ENCODE peak calls at places on chromosomes 4 and X, in eight cellular contexts. A is fibroblast of villous mesenchyme; V is body of pancreas; R is HFFc6; F is CD8-positive, alpha-beta T cell; W is dorsolateral prefrontal cortex; X is heart left ventricle; J is astrocyte of the spinal cord. O is an unnamed sample.

GRCh38 chr4:74364649-74365491 is at the start of gene EREG:
- DNase-seq in A (peak; percentile 20), V (peak; percentile 11), R (peak; percentile 86), F (peak; percentile 28), W (no peak), X (peak; percentile 35), J (peak; percentile 50), O (peak; percentile 65)

GRCh38 chrX:38060331-38060878 is 54.1 kb downstream of the SYTL5 start:
- DNase-seq in A (no peak), V (no peak), R (no peak), F (no peak), W (no peak), X (no peak), J (peak; percentile 38), O (no peak)

GRCh38 chr4:8838911-8839431 is 32.7 kb downstream of the HMX1 start:
- DNase-seq in A (no peak), V (peak; percentile 8), R (no peak), F (no peak), W (peak; percentile 31), X (no peak), J (no peak), O (peak; percentile 31)

GRCh38 chr4:101418055-101418454 is 70.7 kb upstream of the PPP3CA start:
- DNase-seq in A (no peak), V (no peak), R (no peak), F (peak; percentile 73), W (no peak), X (no peak), J (peak; percentile 55), O (no peak)

GRCh38 chr4:180617203-180617602 is 1626.0 kb upstream of the TENM3 start:
- DNase-seq in A (no peak), V (no peak), R (no peak), F (no peak), W (no peak), X (no peak), J (peak; percentile 13), O (no peak)

GRCh38 chr4:149987777-149988410 is 90.4 kb upstream of the DCLK2 start:
- DNase-seq in A (peak; percentile 40), V (no peak), R (no peak), F (no peak), W (no peak), X (no peak), J (no peak), O (no peak)

GRCh38 chr4:26204249-26204825 is 116.5 kb upstream of the RBPJ start:
- DNase-seq in A (no peak), V (peak; percentile 11), R (no peak), F (no peak), W (no peak), X (no peak), J (no peak), O (no peak)

GRCh38 chr4:140223056-140223810 is 69.2 kb upstream of the MAML3 start:
- DNase-seq in A (peak; percentile 51), V (no peak), R (peak; percentile 55), F (no peak), W (no peak), X (no peak), J (peak; percentile 47), O (no peak)

GRCh38 chr4:150493846-150494245 is 88.1 kb upstream of the MAB21L2 start:
- DNase-seq in A (no peak), V (no peak), R (no peak), F (no peak), W (no peak), X (no peak), J (no peak), O (no peak)

GRCh38 chr4:26861434-26862186 is 969 bp downstream of the STIM2 start:
- DNase-seq in A (peak; percentile 68), V (peak; percentile 62), R (peak; percentile 48), F (peak; percentile 87), W (peak; percentile 76), X (peak; percentile 78), J (peak; percentile 69), O (peak; percentile 84)

GRCh38 chr4:24973471-24974251 is 57.1 kb downstream of the LGI2 start:
- DNase-seq in A (peak; percentile 35), V (no peak), R (peak; percentile 69), F (no peak), W (no peak), X (peak; percentile 63), J (no peak), O (peak; percentile 66)

GRCh38 chr4:180292339-180292738 is 1950.9 kb upstream of the TENM3 start:
- DNase-seq in A (no peak), V (no peak), R (no peak), F (no peak), W (no peak), X (no peak), J (no peak), O (no peak)

GRCh38 chrX:19893722-19894121 is 6.3 kb upstream of the SH3KBP1 start:
- DNase-seq in A (peak; percentile 30), V (no peak), R (peak; percentile 47), F (no peak), W (no peak), X (no peak), J (peak; percentile 61), O (no peak)

GRCh38 chr4:178205826-178206225 is 763.6 kb upstream of the AGA start:
- DNase-seq in A (no peak), V (no peak), R (no peak), F (no peak), W (no peak), X (no peak), J (no peak), O (no peak)

GRCh38 chr4:109298279-109299010 is 4.0 kb downstream of the COL25A1 start:
- DNase-seq in A (peak; percentile 4), V (no peak), R (no peak), F (no peak), W (no peak), X (no peak), J (peak; percentile 23), O (no peak)

GRCh38 chrX:64427787-64428186 is 32.5 kb upstream of the MTMR8 start:
- DNase-seq in A (no peak), V (no peak), R (no peak), F (no peak), W (no peak), X (no peak), J (no peak), O (no peak)

GRCh38 chr4:147899512-147899911 is 167.6 kb downstream of the ARHGAP10 start:
- DNase-seq in A (peak; percentile 60), V (no peak), R (no peak), F (no peak), W (no peak), X (no peak), J (no peak), O (no peak)

GRCh38 chr4:3369781-3370660 is 71.7 kb upstream of the HGFAC start:
- DNase-seq in A (peak; percentile 86), V (no peak), R (peak; percentile 95), F (peak; percentile 41), W (no peak), X (no peak), J (peak; percentile 89), O (no peak)
- TF ChIP-seq CTCF in A (no peak), V (no peak), R (peak; percentile 7), F (no peak), W (no peak), X (no peak), J (no peak), O (no peak)

GRCh38 chr4:40843696-40844095 is 93.9 kb downstream of the NSUN7 start:
- DNase-seq in A (no peak), V (no peak), R (no peak), F (no peak), W (no peak), X (no peak), J (no peak), O (no peak)
- TF ChIP-seq CTCF in A (peak; percentile 13), V (no peak), R (peak; percentile 30), F (no peak), W (no peak), X (no peak), J (peak; percentile 10), O (no peak)

GRCh38 chr4:5720980-5721379 is 10.0 kb downstream of the EVC start:
- DNase-seq in A (no peak), V (no peak), R (no peak), F (no peak), W (no peak), X (no peak), J (no peak), O (no peak)

GRCh38 chr4:5718411-5718810 is 7.4 kb downstream of the EVC start:
- DNase-seq in A (no peak), V (no peak), R (no peak), F (no peak), W (no peak), X (no peak), J (no peak), O (no peak)

GRCh38 chr4:5720157-5720850 is 9.3 kb downstream of the EVC start:
- DNase-seq in A (no peak), V (no peak), R (no peak), F (no peak), W (no peak), X (no peak), J (no peak), O (no peak)

GRCh38 chr4:5717449-5718158 is 6.6 kb downstream of the EVC start:
- DNase-seq in A (no peak), V (no peak), R (no peak), F (no peak), W (no peak), X (no peak), J (no peak), O (no peak)

GRCh38 chr4:5719329-5720055 is 8.5 kb downstream of the EVC start:
- DNase-seq in A (no peak), V (no peak), R (no peak), F (no peak), W (no peak), X (no peak), J (no peak), O (no peak)
- TF ChIP-seq CTCF in A (no peak), V (no peak), R (no peak), F (no peak), W (no peak), X (no peak), J (no peak), O (no peak)

GRCh38 chr4:7750508-7750907 is 189.2 kb downstream of the AFAP1 start:
- DNase-seq in A (no peak), V (no peak), R (no peak), F (no peak), W (no peak), X (no peak), J (no peak), O (no peak)

GRCh38 chr4:7752649-7753048 is 187.0 kb downstream of the AFAP1 start:
- DNase-seq in A (no peak), V (no peak), R (no peak), F (no peak), W (no peak), X (no peak), J (no peak), O (no peak)

GRCh38 chr4:7753271-7753670 is 186.4 kb downstream of the AFAP1 start:
- DNase-seq in A (no peak), V (peak; percentile 38), R (no peak), F (no peak), W (no peak), X (no peak), J (no peak), O (no peak)

GRCh38 chr4:7753931-7754465 is 185.7 kb downstream of the AFAP1 start:
- DNase-seq in A (no peak), V (no peak), R (no peak), F (no peak), W (no peak), X (no peak), J (no peak), O (no peak)

DNA sequence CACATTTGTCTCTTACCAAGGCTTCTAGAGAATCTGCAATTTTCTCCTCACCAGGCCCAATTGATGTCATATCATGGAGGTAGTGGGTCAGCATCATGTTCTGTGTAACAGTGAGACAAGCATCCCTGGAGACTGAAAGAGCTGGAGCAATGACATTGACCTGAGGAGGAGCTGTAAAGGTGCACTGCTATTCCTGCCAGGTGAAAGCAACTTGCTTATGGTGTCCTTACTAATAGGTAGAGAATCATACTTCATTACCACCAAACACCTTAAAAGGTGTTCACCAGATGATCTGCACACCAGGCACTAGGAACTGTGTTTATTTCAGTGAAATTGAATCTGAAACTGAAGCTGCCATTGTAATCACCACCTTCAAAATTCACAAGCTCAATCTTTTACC is 188.7 kb downstream of the AFAP1 start:
- DNase-seq in A (no peak), V (no peak), R (no peak), F (no peak), W (no peak), X (no peak), J (no peak), O (no peak)
- TF ChIP-seq CTCF in A (no peak), V (no peak), R (no peak), F (no peak), W (no peak), X (no peak), J (no peak), O (no peak)

O was measured in Peyer's patch.